ENCODE peak calls at places on chromosomes 1 and 21, in seven cellular contexts. T is H1, Z is K562, K is SK-N-SH, S is HepG2, M is GM12878, Y is HCT116. R is an unnamed sample.

GRCh38 chr1:63569068-63569467 is 24.1 kb upstream of the PGM1 start:
- DNase-seq in S (no peak), M (no peak), T (no peak), K (no peak), Z (no peak), Y (no peak), R (no peak)

GRCh38 chr1:17594026-17594425 is 54.5 kb downstream of the ARHGEF10L start:
- DNase-seq in M (no peak), S (no peak), Y (no peak), Z (no peak), K (peak; percentile 69), T (no peak), R (no peak)

GRCh38 chr1:246417813-246418564 is 89.1 kb downstream of the SMYD3 start:
- DNase-seq in M (no peak), Y (no peak), T (no peak), S (no peak), Z (no peak), K (no peak), R (no peak)

GRCh38 chr1:66095190-66095589 is 302.5 kb downstream of the PDE4B start:
- DNase-seq in Z (no peak), S (no peak), M (no peak), Y (no peak), T (no peak), K (no peak), R (no peak)

GRCh38 chr1:93758842-93759515 is 77.3 kb upstream of the BCAR3 start:
- DNase-seq in K (peak; percentile 55), Z (no peak), S (peak; percentile 94), T (no peak), M (no peak), Y (no peak), R (no peak)

GRCh38 chr1:156245451-156246232 is 2.2 kb downstream of the PAQR6 start:
- DNase-seq in S (no peak), T (peak; percentile 54), K (peak; percentile 42), Z (no peak), Y (no peak), M (no peak), R (no peak)

GRCh38 chr1:162070094-162070748 is 730 bp downstream of the NOS1AP start:
- DNase-seq in S (no peak), T (no peak), K (no peak), M (no peak), Z (no peak), Y (no peak), R (peak; percentile 39)

GRCh38 chr1:162168261-162168660 is 98.8 kb downstream of the NOS1AP start:
- DNase-seq in T (no peak), Y (no peak), Z (no peak), S (no peak), M (no peak), K (no peak), R (peak; percentile 46)

GRCh38 chr1:245153645-245154428 is 948 bp upstream of the KIF26B start:
- DNase-seq in M (no peak), Z (peak; percentile 15), T (peak; percentile 71), Y (no peak), S (no peak), K (peak; percentile 74), R (peak; percentile 56)

GRCh38 chr1:245520611-245521010 is 365.8 kb downstream of the KIF26B start:
- DNase-seq in Y (no peak), Z (no peak), T (no peak), K (no peak), M (no peak), S (no peak), R (no peak)

GRCh38 chr21:37489553-37489952 is 123.0 kb downstream of the DYRK1A start:
- DNase-seq in Z (no peak), K (no peak), T (no peak), M (no peak), S (no peak), Y (no peak), R (no peak)

GRCh38 chr1:84505167-84506001 is 802 bp upstream of the SPATA1 start:
- DNase-seq in S (peak; percentile 81), Z (peak; percentile 13), Y (no peak), M (no peak), K (peak; percentile 87), T (no peak), R (no peak)

GRCh38 chr1:224650329-224650728 is 34.2 kb downstream of the CNIH3 start:
- DNase-seq in Z (no peak), K (no peak), Y (no peak), T (no peak), S (no peak), M (no peak), R (no peak)

GRCh38 chr1:89523597-89524368 is 846 bp upstream of the LRRC8B start:
- DNase-seq in S (peak; percentile 30), Y (peak; percentile 40), T (no peak), Z (peak; percentile 85), K (peak; percentile 74), M (no peak), R (peak; percentile 29)

GRCh38 chr1:206803221-206803730 is 31.0 kb upstream of the IL10 start:
- DNase-seq in Z (no peak), M (peak; percentile 98), S (no peak), K (no peak), Y (no peak), T (no peak), R (no peak)

GRCh38 chr1:79478160-79478559 is 471.6 kb upstream of the ADGRL4 start:
- DNase-seq in Y (no peak), T (no peak), S (no peak), K (no peak), Z (no peak), M (no peak), R (no peak)

DNA sequence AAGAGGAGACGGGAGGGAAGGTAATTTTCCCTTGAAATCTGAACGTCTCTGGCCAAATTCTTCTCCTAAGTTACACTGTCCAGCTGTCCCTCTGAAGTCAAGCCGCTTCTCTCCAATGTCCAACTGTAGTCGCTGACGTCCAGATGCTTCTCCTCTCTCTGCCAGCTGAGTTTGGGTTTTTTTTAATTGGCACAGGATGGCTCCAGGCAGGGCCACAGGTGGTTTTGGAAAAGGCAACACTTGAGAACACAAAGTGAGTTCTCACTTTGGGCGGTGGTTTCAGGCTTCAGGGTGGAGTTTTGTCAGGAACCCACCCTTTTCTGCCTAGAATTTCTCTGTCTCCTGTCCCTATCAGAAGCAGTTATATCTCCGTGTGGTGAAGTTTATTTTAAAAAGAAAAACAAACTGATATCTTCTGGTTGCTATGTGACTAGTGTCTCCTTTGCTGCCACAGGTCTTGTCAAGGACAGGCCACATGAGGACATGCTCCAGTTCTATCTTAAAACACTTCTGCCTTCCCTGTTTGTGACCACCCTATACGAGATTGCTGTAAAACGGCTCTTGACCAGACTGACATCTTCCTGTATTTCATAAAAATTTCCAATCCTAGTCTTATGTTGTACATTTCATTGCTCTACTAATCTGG is 472.3 kb upstream of the ADGRL4 start:
- DNase-seq in T (no peak), K (no peak), S (no peak), Z (no peak), M (no peak), Y (no peak), R (no peak)
- TF ChIP-seq JUND in T (no peak), K (no peak), S (no peak), Z (no peak), M (no peak), Y (no peak), R (no peak)

GRCh38 chr1:186225089-186225488 is 150.0 kb downstream of the TPR start:
- DNase-seq in S (no peak), M (no peak), Y (no peak), K (no peak), T (no peak), Z (no peak), R (peak; percentile 93)
- TF ChIP-seq JUND in S (no peak), M (no peak), Y (no peak), K (no peak), T (no peak), Z (no peak), R (peak; percentile 86)

GRCh38 chr1:235841938-235842545 is 24.7 kb downstream of the LYST start:
- DNase-seq in Z (no peak), S (no peak), T (no peak), Y (no peak), M (no peak), K (no peak), R (no peak)

GRCh38 chr1:235844776-235845175 is 21.9 kb downstream of the LYST start:
- DNase-seq in M (no peak), T (no peak), S (no peak), K (no peak), Y (no peak), Z (no peak), R (no peak)

GRCh38 chr1:235838021-235838420 is 28.7 kb downstream of the LYST start:
- DNase-seq in K (no peak), M (no peak), T (no peak), Y (no peak), Z (no peak), S (no peak), R (no peak)

DNA sequence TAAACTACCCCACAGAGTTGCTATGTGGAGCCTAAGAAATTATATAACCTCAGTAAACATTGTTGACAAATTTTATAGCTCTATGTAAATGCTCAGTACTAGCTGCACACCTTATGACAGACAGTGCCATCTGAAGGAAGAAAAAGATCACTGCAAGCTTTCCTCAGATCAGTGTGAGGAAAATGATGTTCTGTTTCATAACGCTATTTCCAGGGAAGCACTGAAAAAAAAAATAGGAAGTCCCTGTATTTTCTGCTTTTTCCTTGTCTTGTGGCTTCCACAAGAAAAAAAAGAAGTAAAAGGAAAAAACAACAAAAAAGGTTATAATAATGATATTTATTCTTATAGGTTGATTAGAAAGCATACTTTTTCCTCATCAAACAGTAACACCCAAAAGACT is 23.2 kb downstream of the LYST start:
- DNase-seq in S (peak; percentile 44), Y (peak; percentile 21), Z (peak; percentile 28), T (no peak), K (peak; percentile 40), M (no peak), R (peak; percentile 51)
- TF ChIP-seq JUND in S (no peak), Y (no peak), Z (no peak), T (no peak), K (no peak), M (no peak), R (no peak)

GRCh38 chr1:5916572-5917280 is 75.5 kb downstream of the NPHP4 start:
- DNase-seq in M (no peak), T (peak; percentile 24), K (no peak), Z (no peak), Y (no peak), S (no peak), R (no peak)
- TF ChIP-seq JUND in M (no peak), T (no peak), K (no peak), Z (no peak), Y (no peak), S (no peak), R (no peak)

GRCh38 chr1:175863291-175864050 is 120.1 kb upstream of the TNR start:
- DNase-seq in M (no peak), T (no peak), Y (no peak), S (no peak), Z (no peak), K (no peak), R (no peak)

GRCh38 chr1:175864183-175864582 is 120.8 kb upstream of the TNR start:
- DNase-seq in Z (no peak), M (no peak), K (no peak), T (no peak), Y (no peak), S (no peak), R (no peak)

GRCh38 chr1:175866776-175867175 is 123.4 kb upstream of the TNR start:
- DNase-seq in Y (no peak), T (no peak), K (no peak), M (no peak), Z (no peak), S (no peak), R (no peak)

GRCh38 chr1:175864625-175865024 is 121.2 kb upstream of the TNR start:
- DNase-seq in Y (no peak), K (no peak), T (no peak), S (no peak), Z (no peak), M (no peak), R (no peak)

GRCh38 chr1:175865041-175865766 is 121.8 kb upstream of the TNR start:
- DNase-seq in Z (no peak), T (peak; percentile 65), Y (no peak), K (no peak), M (no peak), S (no peak), R (no peak)
- TF ChIP-seq JUND in Z (no peak), T (no peak), Y (no peak), K (no peak), M (no peak), S (no peak), R (no peak)